ENCODE peak calls at places on chromosomes 2 and 18, in nine cellular contexts. L, U, F, Y, V, Q, R, B and O are unnamed samples.

GRCh38 chr2:197008229-197008628 is 81.7 kb upstream of the PGAP1 start:
- DNase-seq in Q (no peak), Y (no peak), V (no peak), R (peak), L (no peak), U (no peak), F (no peak), B (no peak), O (no peak)

GRCh38 chr2:100940240-100940639 is 61.8 kb upstream of the RPL31 start:
- DNase-seq in V (no peak), L (no peak), Q (no peak), Y (no peak), U (no peak), B (no peak), F (no peak), R (no peak), O (no peak)

GRCh38 chr18:44733069-44733753 is 52.5 kb downstream of the SETBP1 start:
- DNase-seq in Q (no peak), V (peak), B (no peak), Y (no peak), U (no peak), R (no peak), F (peak), L (peak), O (no peak)

GRCh38 chr18:64936671-64937070 is 787.8 kb upstream of the LINC00305 start:
- DNase-seq in Q (no peak), Y (no peak), R (no peak), B (no peak), V (no peak), U (no peak), F (no peak), L (no peak), O (no peak)

GRCh38 chr2:208033701-208034502 is 8.6 kb upstream of the PLEKHM3 start:
- DNase-seq in V (peak), F (peak), B (no peak), U (no peak), L (no peak), R (peak), Y (no peak), Q (peak), O (no peak)

GRCh38 chr18:48061781-48062570 is 131.5 kb upstream of the SMAD2 start:
- DNase-seq in Y (no peak), L (no peak), V (no peak), U (peak), B (no peak), R (no peak), F (no peak), Q (no peak), O (no peak)

GRCh38 chr2:136107238-136108033 is 10.5 kb downstream of the CXCR4 start:
- DNase-seq in Y (no peak), F (no peak), R (no peak), V (no peak), L (no peak), U (no peak), Q (peak), B (no peak), O (no peak)

GRCh38 chr2:224832207-224832606 is 116.0 kb upstream of the CCDC195 start:
- DNase-seq in Y (no peak), U (no peak), L (no peak), R (no peak), B (no peak), Q (no peak), F (no peak), V (no peak), O (no peak)

GRCh38 chr2:173300458-173300857 is 54.2 kb upstream of the CDCA7 start:
- DNase-seq in V (no peak), L (no peak), U (no peak), R (peak), Y (no peak), Q (no peak), B (no peak), F (no peak), O (no peak)